ENCODE peak calls at places on chromosomes 11 and 22, in ten cellular contexts. V, A, D, Y, S, B, Q, R, U and N are unnamed samples.

GRCh38 chr22:39519681-39520053 is 695 bp upstream of the ATF4 start:
- DNase-seq in V (no peak), A (no peak), D (peak; percentile 77), Y (no peak), S (no peak), B (no peak), Q (no peak), R (no peak), U (peak; percentile 60), N (no peak)

GRCh38 chr11:118055966-118056365 is 20.9 kb upstream of the TMPRSS4 start:
- DNase-seq in V (no peak), A (no peak), D (no peak), Y (no peak), S (no peak), B (no peak), Q (no peak), R (no peak), U (no peak), N (peak; percentile 9)

GRCh38 chr22:25120093-25120561 is 79.5 kb upstream of the CRYBB3 start:
- DNase-seq in V (no peak), A (no peak), D (peak; percentile 55), Y (peak; percentile 68), S (no peak), B (no peak), Q (no peak), R (peak; percentile 48), U (peak; percentile 16), N (peak; percentile 91)

GRCh38 chr11:70614034-70614681 is 215.8 kb downstream of the CTTN start:
- DNase-seq in V (no peak), A (no peak), D (no peak), Y (no peak), S (no peak), B (no peak), Q (no peak), R (no peak), U (no peak), N (no peak)

GRCh38 chr22:36087784-36088183 is 59.2 kb upstream of the RBFOX2 start:
- DNase-seq in V (no peak), A (no peak), D (no peak), Y (no peak), S (no peak), B (no peak), Q (no peak), R (no peak), U (no peak), N (no peak)

GRCh38 chr11:63802637-63803414 is 10.4 kb upstream of the SPINDOC start:
- DNase-seq in V (no peak), A (no peak), D (no peak), Y (peak; percentile 72), S (peak; percentile 73), B (no peak), Q (no peak), R (no peak), U (peak; percentile 55), N (no peak)

GRCh38 chr11:94658888-94659287 is 91.7 kb downstream of the PIWIL4 start:
- DNase-seq in V (no peak), A (no peak), D (no peak), Y (no peak), S (no peak), B (no peak), Q (no peak), R (no peak), U (no peak), N (no peak)

GRCh38 chr11:126968915-126969314 is 31.7 kb downstream of the KIRREL3 start:
- DNase-seq in V (no peak), A (no peak), D (no peak), Y (no peak), S (no peak), B (no peak), Q (no peak), R (no peak), U (peak; percentile 65), N (no peak)

GRCh38 chr11:102761646-102762238 is 18.7 kb downstream of the MMP10 start:
- DNase-seq in V (no peak), A (no peak), D (no peak), Y (no peak), S (no peak), B (no peak), Q (no peak), R (no peak), U (peak; percentile 47), N (no peak)

GRCh38 chr11:113645593-113646349 is 60.3 kb downstream of the TMPRSS5 start:
- DNase-seq in V (no peak), A (no peak), D (no peak), Y (no peak), S (no peak), B (no peak), Q (no peak), R (no peak), U (no peak), N (no peak)

GRCh38 chr11:72704028-72704782 is 30.0 kb upstream of the PDE2A start:
- DNase-seq in V (no peak), A (no peak), D (no peak), Y (no peak), S (no peak), B (no peak), Q (no peak), R (no peak), U (no peak), N (no peak)

GRCh38 chr11:88307749-88308425 is 29.6 kb downstream of the CTSC start:
- DNase-seq in V (no peak), A (no peak), D (no peak), Y (no peak), S (no peak), B (no peak), Q (no peak), R (no peak), U (no peak), N (no peak)

GRCh38 chr22:17774928-17775675 is 833 bp upstream of the BID start:
- DNase-seq in V (no peak), A (no peak), D (no peak), Y (no peak), S (no peak), B (no peak), Q (no peak), R (no peak), U (no peak), N (no peak)

GRCh38 chr11:44351898-44352498 is 42.1 kb upstream of the ALX4 start:
- DNase-seq in V (no peak), A (no peak), D (no peak), Y (no peak), S (no peak), B (no peak), Q (no peak), R (no peak), U (peak; percentile 2), N (no peak)